ENCODE peak calls at places on chromosomes 1 and 21, in six cellular contexts. X, F, U, Z, V and H are unnamed samples.

GRCh38 chr1:154755858-154756730 is 114.0 kb downstream of the KCNN3 start:
- DNase-seq in Z (no peak), U (no peak), V (no peak), F (no peak), X (peak; percentile 65), H (peak; percentile 36)

GRCh38 chr21:29487154-29487553 is 188.4 kb downstream of the BACH1 start:
- DNase-seq in X (no peak), Z (no peak), V (no peak), U (no peak), F (no peak), H (no peak)

GRCh38 chr1:6634278-6635052 is 9.8 kb downstream of the THAP3 start:
- DNase-seq in Z (peak; percentile 68), F (no peak), V (no peak), X (peak; percentile 61), U (no peak), H (peak; percentile 25)

GRCh38 chr1:154353460-154353904 is 28.2 kb downstream of the ATP8B2 start:
- DNase-seq in Z (peak; percentile 46), U (peak; percentile 26), X (peak; percentile 49), F (no peak), V (peak; percentile 7), H (peak; percentile 54)

GRCh38 chr1:235056937-235057336 is 71.7 kb downstream of the TOMM20 start:
- DNase-seq in X (peak; percentile 68), Z (peak; percentile 55), V (no peak), F (no peak), U (no peak), H (no peak)

GRCh38 chr1:112636597-112637256 is 17.1 kb downstream of the CAPZA1 start:
- DNase-seq in X (no peak), Z (no peak), V (no peak), F (no peak), U (no peak), H (no peak)

GRCh38 chr1:60234761-60235160 is 161.2 kb upstream of the C1orf87 start:
- DNase-seq in F (no peak), Z (no peak), V (no peak), U (no peak), X (no peak), H (no peak)

GRCh38 chr1:204445860-204446412 is 34.3 kb upstream of the PPP1R15B start:
- DNase-seq in F (peak; percentile 54), U (no peak), Z (peak; percentile 79), X (peak; percentile 68), V (no peak), H (peak; percentile 27)

GRCh38 chr1:25873120-25873519 is 2.4 kb downstream of the PAQR7 start:
- DNase-seq in F (no peak), U (no peak), Z (peak; percentile 34), V (no peak), X (no peak), H (no peak)
- TF ChIP-seq RAD21 in F (no peak), U (no peak), Z (no peak), V (no peak), X (no peak), H (no peak)

DNA sequence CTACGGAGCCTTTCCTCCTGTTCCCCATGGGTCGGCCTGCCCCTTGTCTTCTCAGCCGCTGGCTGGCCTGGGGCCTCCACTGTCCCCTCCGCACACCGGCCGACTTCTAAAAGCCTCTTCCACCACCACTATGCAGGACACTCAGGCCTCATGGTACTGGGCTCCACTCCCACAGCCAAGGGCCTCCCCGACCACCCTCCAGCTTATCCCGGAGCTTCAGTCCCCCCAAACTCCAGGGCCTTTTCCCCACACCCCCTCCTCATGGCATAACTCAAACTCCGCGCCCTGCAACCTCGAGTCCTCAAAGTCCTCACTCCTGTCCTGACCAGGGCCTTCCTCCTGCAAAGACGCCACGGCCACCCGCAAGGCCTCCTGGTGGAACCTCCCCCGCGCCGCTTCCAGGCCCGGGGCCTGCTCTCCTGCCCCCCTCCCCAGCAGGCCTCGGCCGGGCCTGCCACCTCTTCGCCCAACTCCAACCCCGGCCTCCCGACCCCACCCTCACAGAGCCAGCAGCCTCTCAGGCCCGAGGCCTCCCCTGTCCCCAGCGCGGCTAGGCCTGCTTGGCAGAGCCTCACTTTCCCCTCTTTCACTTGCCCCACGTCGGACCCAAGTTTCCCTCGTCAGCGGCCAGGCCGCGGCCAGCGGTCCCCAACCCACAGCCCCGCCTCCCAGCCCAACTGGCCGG is 1.9 kb downstream of the LRRC41 start:
- DNase-seq in U (no peak), Z (peak; percentile 70), V (no peak), F (no peak), X (peak; percentile 44), H (peak; percentile 37)
- TF ChIP-seq CEBPB in U (no peak), Z (no peak), V (no peak), F (no peak), X (no peak), H (no peak)

GRCh38 chr1:55869050-55869449 is 653.9 kb upstream of the USP24 start:
- DNase-seq in X (no peak), V (no peak), Z (no peak), U (no peak), F (no peak), H (no peak)
- TF ChIP-seq RAD21 in X (no peak), V (no peak), Z (no peak), U (no peak), F (no peak), H (no peak)

DNA sequence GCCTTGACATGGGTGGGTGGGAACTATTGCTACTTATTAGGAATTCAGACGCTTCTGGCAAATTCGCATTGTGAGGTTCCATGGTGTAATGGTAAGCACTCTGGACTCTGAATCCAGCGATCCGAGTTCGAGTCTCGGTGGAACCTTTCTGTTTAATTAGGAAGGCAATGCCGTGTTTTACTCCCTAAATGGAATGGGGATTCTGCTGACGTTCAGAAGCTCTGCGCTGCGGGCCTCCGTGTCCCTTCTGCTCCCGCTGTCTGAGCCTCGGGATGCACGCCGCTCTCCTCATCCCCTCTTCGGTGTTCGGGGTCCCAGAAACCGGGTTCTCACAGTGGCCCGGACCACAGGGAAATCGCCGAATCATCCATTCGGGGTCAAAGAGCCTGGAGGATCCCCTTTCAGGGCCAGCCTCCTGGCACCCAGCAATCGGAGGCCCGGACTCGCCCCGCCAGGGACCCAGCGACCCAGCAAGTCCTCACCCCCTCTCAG is 280.3 kb downstream of the FAM72C start:
- DNase-seq in Z (peak; percentile 22), U (peak; percentile 22), X (peak; percentile 89), F (no peak), V (no peak), H (peak; percentile 39)
- TF ChIP-seq CEBPB in Z (no peak), U (no peak), X (no peak), F (no peak), V (no peak), H (no peak)